ENCODE peak calls at places on chromosomes 13 and 19, in five cellular contexts. X, R, J, D and E are unnamed samples.

GRCh38 chr19:33823341-33823740 is 26.7 kb downstream of the KCTD15 start:
- DNase-seq in X (no peak), R (no peak), J (no peak), D (peak; percentile 18), E (no peak)

GRCh38 chr13:26476111-26476743 is 81.3 kb upstream of the WASF3 start:
- DNase-seq in X (peak; percentile 68), R (peak; percentile 52), J (peak; percentile 66), D (no peak), E (peak; percentile 35)

GRCh38 chr13:83153833-83154232 is 728.4 kb downstream of the SLITRK1 start:
- DNase-seq in X (no peak), R (no peak), J (peak; percentile 77), D (no peak), E (no peak)

GRCh38 chr19:46404039-46404883 is 9.1 kb downstream of the CCDC8 start:
- DNase-seq in X (peak; percentile 70), R (peak; percentile 40), J (no peak), D (peak; percentile 61), E (peak; percentile 34)

GRCh38 chr19:5037936-5038335 is 69.0 kb downstream of the KDM4B start:
- DNase-seq in X (no peak), R (no peak), J (no peak), D (no peak), E (no peak)

GRCh38 chr19:18479964-18480723 is 41.7 kb downstream of the ELL start:
- DNase-seq in X (no peak), R (no peak), J (peak; percentile 65), D (peak; percentile 81), E (no peak)

GRCh38 chr19:18287836-18288772 is 6.7 kb upstream of the JUND start:
- DNase-seq in X (peak; percentile 92), R (peak; percentile 89), J (peak; percentile 78), D (no peak), E (peak; percentile 42)

GRCh38 chr19:11375143-11375948 is 880 bp downstream of the SWSAP1 start:
- DNase-seq in X (peak; percentile 79), R (peak; percentile 59), J (no peak), D (peak; percentile 95), E (no peak)

GRCh38 chr19:57443121-57443696 is 8.1 kb downstream of the ZNF749 start:
- DNase-seq in X (no peak), R (no peak), J (no peak), D (no peak), E (no peak)

GRCh38 chr19:35642312-35642711 is 767 bp downstream of the ETV2 start:
- DNase-seq in X (peak; percentile 21), R (peak; percentile 23), J (no peak), D (no peak), E (no peak)
- H3K4me3 ChIP-seq in X (peak overlapping the region; percentile 78), R (no peak overlapping the region), J (no peak overlapping the region), D (no peak overlapping the region), E (no peak overlapping the region)

DNA sequence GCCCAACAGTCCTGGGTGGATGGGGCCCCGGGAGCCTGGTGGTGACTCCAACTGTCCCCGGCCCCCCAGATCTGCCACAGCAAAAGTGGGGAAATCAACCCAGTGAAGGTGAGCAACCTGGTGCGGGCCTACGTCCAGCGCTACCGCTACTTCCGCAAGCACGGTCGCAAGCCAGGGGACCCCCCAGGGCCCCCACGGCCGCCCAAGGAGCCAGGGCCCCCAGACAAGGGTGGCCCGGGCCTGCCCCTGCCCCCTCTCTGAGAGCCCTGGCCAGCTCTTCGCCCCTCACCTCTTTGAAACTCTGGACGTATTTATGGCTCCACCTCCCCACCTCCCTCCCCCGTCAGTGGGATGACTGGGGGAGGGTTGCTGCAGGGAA is 7.5 kb downstream of the IRF3 start:
- DNase-seq in X (no peak), R (no peak), J (no peak), D (no peak), E (no peak)
- H3K4me3 ChIP-seq in X (no peak overlapping the region), R (no peak overlapping the region), J (no peak overlapping the region), D (no peak overlapping the region), E (no peak overlapping the region)

GRCh38 chr19:6590458-6591319 is at the start of gene CD70:
- DNase-seq in X (peak; percentile 85), R (peak; percentile 80), J (no peak), D (peak; percentile 86), E (no peak)

GRCh38 chr19:6589711-6590457 is 1.1 kb downstream of the CD70 start:
- DNase-seq in X (peak; percentile 32), R (no peak), J (no peak), D (no peak), E (no peak)

GRCh38 chr19:6587998-6588507 is 2.9 kb downstream of the CD70 start:
- DNase-seq in X (peak; percentile 24), R (peak; percentile 10), J (no peak), D (no peak), E (no peak)

GRCh38 chr19:6587093-6587820 is 3.7 kb downstream of the CD70 start:
- DNase-seq in X (peak; percentile 77), R (peak; percentile 43), J (no peak), D (no peak), E (no peak)

DNA sequence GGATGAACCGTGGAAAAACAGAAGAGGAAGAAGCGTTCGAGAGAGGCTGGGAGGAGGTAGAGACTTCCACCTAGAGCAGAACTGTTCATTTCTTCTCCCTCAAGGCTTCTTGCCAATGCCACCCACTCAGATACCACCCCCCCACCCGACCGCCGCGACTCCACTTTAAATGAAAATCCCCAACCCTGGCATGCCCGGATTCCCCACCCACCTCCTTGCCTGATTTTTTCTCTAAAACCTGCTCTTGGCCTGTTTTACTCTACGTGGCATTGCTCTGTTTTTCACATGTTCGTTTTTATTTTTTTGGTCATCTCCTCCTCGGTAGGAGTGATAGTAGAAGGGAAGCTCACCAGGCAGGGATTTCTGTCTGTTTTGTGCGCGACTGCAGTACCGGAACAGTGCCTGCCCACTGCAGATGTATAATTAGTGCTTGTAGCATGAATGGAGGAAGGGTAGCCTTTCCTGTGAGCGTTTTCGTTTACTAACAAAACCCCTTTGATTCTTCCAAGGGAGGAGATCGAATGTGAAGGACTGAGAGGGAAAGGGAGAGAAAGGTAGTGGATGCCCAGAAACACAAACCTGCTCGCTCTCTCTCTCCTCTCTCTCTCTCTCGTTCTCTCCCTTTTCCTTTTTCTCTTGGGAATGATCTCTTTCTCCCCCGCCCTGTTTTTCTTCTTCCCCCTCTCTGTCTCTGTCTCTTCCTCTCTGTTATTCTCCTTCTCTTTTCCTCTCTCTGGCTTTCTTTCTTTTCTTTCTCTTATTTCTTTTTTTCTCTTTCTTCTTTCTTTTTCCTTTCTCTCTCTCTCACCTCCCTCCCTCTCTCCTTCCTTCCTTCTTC is 2.2 kb downstream of the CD70 start:
- DNase-seq in X (peak; percentile 28), R (peak; percentile 24), J (no peak), D (no peak), E (no peak)
- H3K4me3 ChIP-seq in X (peak overlapping the region; percentile 74), R (peak overlapping the region; percentile 8), J (no peak overlapping the region), D (no peak overlapping the region), E (peak overlapping the region; percentile 5)

GRCh38 chr13:110559986-110560385 is 1.5 kb downstream of the RAB20 start:
- DNase-seq in X (no peak), R (no peak), J (no peak), D (no peak), E (no peak)
- H3K4me3 ChIP-seq in X (peak overlapping the region; percentile 87), R (no peak overlapping the region), J (peak overlapping the region; percentile 33), D (peak overlapping the region; percentile 72), E (no peak overlapping the region)

DNA sequence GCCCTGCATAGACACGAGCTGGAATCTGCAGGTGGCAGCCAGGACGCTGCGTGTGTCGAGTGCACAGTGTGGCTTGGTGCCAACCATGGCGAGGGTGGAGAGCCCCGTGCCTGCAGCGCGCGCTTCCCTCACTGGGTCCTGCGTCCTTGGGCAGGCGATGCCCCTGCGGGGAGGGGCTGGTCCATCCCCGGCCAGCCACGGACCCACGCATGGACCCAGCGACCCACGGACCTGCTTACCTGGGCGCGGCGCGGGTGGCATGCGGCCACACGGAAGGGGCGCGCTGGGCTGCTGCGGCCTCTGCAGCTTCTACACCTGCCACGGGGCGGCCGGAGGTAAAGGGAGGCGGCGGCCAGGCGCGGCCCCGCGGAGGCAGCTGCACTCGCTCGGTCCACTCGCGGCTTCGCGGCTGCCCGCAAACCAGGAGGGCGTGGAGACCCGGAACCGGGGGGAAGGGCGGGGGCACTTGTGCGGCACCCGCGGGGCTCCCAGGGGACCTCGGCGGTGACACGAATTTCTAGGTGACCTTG is 569 bp upstream of the MCF2L start:
- DNase-seq in X (peak; percentile 62), R (peak; percentile 43), J (no peak), D (peak; percentile 87), E (no peak)
- H3K4me3 ChIP-seq in X (peak overlapping the region; percentile 77), R (peak overlapping the region; percentile 72), J (no peak overlapping the region), D (peak overlapping the region; percentile 54), E (no peak overlapping the region)

DNA sequence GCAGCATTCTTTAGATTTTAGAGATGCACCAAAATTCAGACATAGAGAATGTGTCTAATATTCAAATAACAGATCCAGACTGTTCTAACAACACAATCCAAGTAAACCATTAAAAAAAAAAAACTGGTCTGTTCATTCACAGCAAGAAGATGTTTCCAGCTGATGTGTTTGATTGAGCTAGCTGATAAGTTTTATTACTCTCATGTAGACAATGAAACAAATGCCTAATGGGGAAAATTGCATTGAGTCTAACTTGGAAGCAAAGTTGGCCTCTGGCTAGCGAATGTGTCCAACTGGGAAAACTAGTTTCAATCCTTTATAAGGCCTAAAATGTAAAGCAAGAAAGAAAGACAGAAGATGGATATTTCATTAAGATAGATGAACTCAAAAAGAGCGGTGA is 54.3 kb downstream of the PCDH9 start:
- DNase-seq in X (no peak), R (no peak), J (no peak), D (no peak), E (no peak)
- H3K4me3 ChIP-seq in X (no peak overlapping the region), R (no peak overlapping the region), J (no peak overlapping the region), D (no peak overlapping the region), E (no peak overlapping the region)

GRCh38 chr19:23385404-23385803 is 9.9 kb downstream of the ZNF91 start:
- DNase-seq in X (no peak), R (no peak), J (no peak), D (no peak), E (no peak)

GRCh38 chr19:23384166-23384565 is 11.1 kb downstream of the ZNF91 start:
- DNase-seq in X (no peak), R (no peak), J (no peak), D (no peak), E (no peak)

GRCh38 chr19:23381114-23381513 is 14.2 kb downstream of the ZNF91 start:
- DNase-seq in X (no peak), R (no peak), J (no peak), D (no peak), E (no peak)

GRCh38 chr19:23384858-23385257 is 10.4 kb downstream of the ZNF91 start:
- DNase-seq in X (no peak), R (no peak), J (no peak), D (no peak), E (no peak)

DNA sequence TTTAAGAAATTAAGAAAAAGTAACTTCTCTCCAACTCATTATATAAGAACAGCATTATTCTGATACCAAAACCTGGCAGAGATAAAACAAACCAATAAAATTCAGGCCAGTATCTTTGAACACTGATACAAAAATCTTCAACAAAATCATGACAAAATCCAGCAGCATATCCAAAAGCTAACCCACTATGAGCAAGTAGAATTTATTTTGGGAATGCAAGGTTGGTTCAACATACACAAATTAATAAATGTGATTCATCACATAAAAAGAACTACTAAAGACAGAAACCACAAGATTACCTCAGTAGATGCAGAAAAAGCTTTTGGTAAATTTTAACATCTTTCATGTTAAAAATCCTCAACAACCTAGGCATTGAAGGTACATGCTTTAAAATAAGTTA is 12.3 kb downstream of the ZNF91 start:
- DNase-seq in X (no peak), R (no peak), J (no peak), D (no peak), E (no peak)
- H3K4me3 ChIP-seq in X (no peak overlapping the region), R (no peak overlapping the region), J (no peak overlapping the region), D (no peak overlapping the region), E (no peak overlapping the region)

GRCh38 chr13:110328509-110328908 is 21.4 kb downstream of the COL4A2 start:
- DNase-seq in X (no peak), R (no peak), J (no peak), D (no peak), E (no peak)
- H3K4me3 ChIP-seq in X (no peak overlapping the region), R (no peak overlapping the region), J (no peak overlapping the region), D (no peak overlapping the region), E (no peak overlapping the region)

GRCh38 chr19:55186080-55186479 is 6.0 kb upstream of the SYT5 start:
- DNase-seq in X (no peak), R (no peak), J (no peak), D (no peak), E (no peak)
- H3K4me3 ChIP-seq in X (no peak overlapping the region), R (no peak overlapping the region), J (no peak overlapping the region), D (no peak overlapping the region), E (no peak overlapping the region)